ENCODE peak calls at places on chromosomes 6 and 20, in five cellular contexts. C is hepatocyte, D is ascending aorta, V is ovary, W is endodermal cell. T is an unnamed sample. For H3K9me3, the result is how much of the 10 kb centered on the place peaks cover.

GRCh38 chr6:159691133-159691962 is 1.7 kb downstream of the SOD2 start:
- DNase-seq in C (peak), D (no peak), V (no peak), W (no peak), T (no peak)

GRCh38 chr6:137862419-137863125 is 4.5 kb upstream of the TNFAIP3 start:
- DNase-seq in C (no peak), D (no peak), V (no peak), W (no peak), T (no peak)

GRCh38 chr20:63626424-63627128 is at the start of gene GMEB2:
- DNase-seq in C (peak), D (peak), V (peak), W (peak), T (peak)

GRCh38 chr6:116528163-116528562 is 16.7 kb downstream of the CALHM5 start:
- DNase-seq in C (no peak), D (no peak), V (no peak), W (no peak), T (no peak)

GRCh38 chr6:69584913-69585729 is 211.7 kb downstream of the LMBRD1 start:
- DNase-seq in C (peak), D (no peak), V (no peak), W (peak), T (no peak)

GRCh38 chr6:3585320-3585935 is 128.6 kb upstream of the SLC22A23 start:
- DNase-seq in C (no peak), D (no peak), V (no peak), W (no peak), T (no peak)

GRCh38 chr6:137811912-137812553 is 55.0 kb upstream of the TNFAIP3 start:
- DNase-seq in C (no peak), D (no peak), V (no peak), W (no peak), T (no peak)

GRCh38 chr6:21984551-21984950 is 312.3 kb downstream of the PRL start:
- DNase-seq in C (no peak), D (no peak), V (no peak), W (no peak), T (no peak)

GRCh38 chr6:116556814-116557403 is 3.4 kb downstream of the CALHM4 start:
- DNase-seq in C (no peak), D (no peak), V (no peak), W (no peak), T (no peak)

GRCh38 chr6:139540276-139540675 is 165.8 kb upstream of the CITED2 start:
- DNase-seq in C (no peak), D (peak), V (no peak), W (no peak), T (peak)

GRCh38 chr6:26312501-26313390 is 52.3 kb upstream of the BTN3A2 start:
- DNase-seq in C (peak), D (peak), V (peak), W (peak), T (peak)

GRCh38 chr20:23049201-23049932 is at the start of gene THBD:
- DNase-seq in C (peak), D (peak), V (peak), W (peak), T (peak)

GRCh38 chr20:51910202-51911050 is 108.1 kb upstream of the SALL4 start:
- DNase-seq in C (peak), D (no peak), V (no peak), W (no peak), T (peak)

GRCh38 chr6:71334768-71335167 is 46.2 kb downstream of the OGFRL1 start:
- DNase-seq in C (peak), D (no peak), V (no peak), W (no peak), T (no peak)

GRCh38 chr6:90202156-90202555 is 94.5 kb downstream of the BACH2 start:
- DNase-seq in C (no peak), D (no peak), V (no peak), W (no peak), T (no peak)

GRCh38 chr20:63756648-63756991 is 17.0 kb downstream of the SLC2A4RG start:
- DNase-seq in C (no peak), D (no peak), V (no peak), W (no peak), T (no peak)

GRCh38 chr6:40930555-40930954 is 108.5 kb downstream of the UNC5CL start:
- DNase-seq in C (peak), D (no peak), V (no peak), W (peak), T (no peak)

GRCh38 chr20:62426678-62427077 is 661 bp downstream of the RBBP8NL start:
- DNase-seq in C (peak), D (no peak), V (no peak), W (peak), T (no peak)
- H3K4me3 ChIP-seq in C (no peak), D (no peak), V (no peak), W (no peak), T (no peak)

GRCh38 chr6:1700283-1700967 is 90.7 kb downstream of the FOXC1 start:
- DNase-seq in C (no peak), D (no peak), V (no peak), W (no peak), T (no peak)
- H3K9me3 ChIP-seq in C (under half), D (under half), V (under half), W (under half), T (under half)

GRCh38 chr6:11379805-11380204 is 147.3 kb upstream of the NEDD9 start:
- DNase-seq in C (no peak), D (no peak), V (no peak), W (no peak), T (no peak)

GRCh38 chr6:11380969-11381744 is 148.7 kb upstream of the NEDD9 start:
- DNase-seq in C (no peak), D (no peak), V (no peak), W (peak), T (no peak)

GRCh38 chr6:11381801-11382513 is 149.5 kb upstream of the NEDD9 start:
- DNase-seq in C (no peak), D (no peak), V (no peak), W (peak), T (no peak)

GRCh38 chr6:11378639-11379038 is 146.2 kb upstream of the NEDD9 start:
- DNase-seq in C (no peak), D (no peak), V (no peak), W (no peak), T (no peak)

GRCh38 chr6:11380549-11380948 is 148.1 kb upstream of the NEDD9 start:
- DNase-seq in C (no peak), D (no peak), V (no peak), W (no peak), T (no peak)
- H3K4me3 ChIP-seq in C (no peak), D (no peak), V (no peak), W (no peak), T (no peak)

GRCh38 chr6:169851641-169852503 is 100.5 kb downstream of the ERMARD start:
- DNase-seq in C (no peak), D (no peak), V (no peak), W (peak), T (no peak)
- H3K9me3 ChIP-seq in C (under half), D (under half), V (under half), W (under half), T (under half)

DNA sequence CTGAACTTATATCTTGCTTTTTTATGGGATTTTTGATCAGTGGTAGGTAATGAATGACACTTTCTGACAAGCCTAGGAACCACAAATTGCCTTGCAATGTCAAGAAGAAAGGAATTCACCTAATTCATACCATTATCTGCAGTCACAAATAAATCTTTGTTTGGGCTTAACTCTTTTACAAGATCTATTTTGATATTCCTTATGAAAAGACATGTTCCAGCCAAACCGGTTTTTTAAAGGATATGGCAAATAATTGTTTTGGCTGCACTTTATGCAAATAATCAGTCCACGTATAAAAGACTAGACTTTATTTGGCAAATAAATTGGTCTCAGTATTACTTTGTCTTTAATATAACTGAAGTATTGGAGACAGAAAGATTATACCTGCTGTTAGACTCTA is 771.7 kb upstream of the ADGRB3 start:
- DNase-seq in C (no peak), D (no peak), V (no peak), W (no peak), T (no peak)
- H3K4me3 ChIP-seq in C (no peak), D (no peak), V (no peak), W (no peak), T (no peak)

T was measured in MG63.